ENCODE peak calls at places on chromosomes 16 and 17, in six cellular contexts. O is A549, Z is adrenal gland, L is body of pancreas, N is Peyer's patch, B is breast epithelium. X is an unnamed sample.

GRCh38 chr17:74190154-74190553 is 13.3 kb upstream of the RPL38 start:
- DNase-seq in O (peak), L (no peak), N (peak), Z (no peak), B (no peak), X (peak)

GRCh38 chr16:52469091-52469490 is 77.9 kb downstream of the TOX3 start:
- DNase-seq in O (no peak), L (no peak), N (no peak), B (no peak), Z (no peak), X (no peak)

GRCh38 chr17:37485938-37486570 is 3.6 kb upstream of the DUSP14 start:
- DNase-seq in Z (no peak), B (no peak), L (no peak), O (no peak), N (no peak), X (no peak)

GRCh38 chr17:68704897-68705296 is 103.7 kb upstream of the FAM20A start:
- DNase-seq in L (no peak), N (no peak), O (no peak), Z (no peak), B (no peak), X (no peak)

GRCh38 chr16:52251495-52251894 is 295.4 kb downstream of the TOX3 start:
- DNase-seq in N (no peak), B (no peak), Z (no peak), L (no peak), O (no peak), X (no peak)

GRCh38 chr16:10992797-10993196 is 48.4 kb downstream of the CLEC16A start:
- DNase-seq in Z (peak), N (no peak), L (no peak), B (no peak), O (peak), X (peak)

GRCh38 chr16:64826374-64826773 is 295.5 kb downstream of the CDH11 start:
- DNase-seq in B (no peak), Z (no peak), L (no peak), O (no peak), N (no peak), X (no peak)

GRCh38 chr17:38815576-38816193 is 9.4 kb downstream of the CWC25 start:
- DNase-seq in L (no peak), N (no peak), B (no peak), Z (no peak), O (peak), X (no peak)

GRCh38 chr16:83627996-83628395 is 179.8 kb upstream of the HSBP1 start:
- DNase-seq in B (no peak), Z (no peak), O (no peak), N (no peak), L (no peak), X (no peak)

DNA sequence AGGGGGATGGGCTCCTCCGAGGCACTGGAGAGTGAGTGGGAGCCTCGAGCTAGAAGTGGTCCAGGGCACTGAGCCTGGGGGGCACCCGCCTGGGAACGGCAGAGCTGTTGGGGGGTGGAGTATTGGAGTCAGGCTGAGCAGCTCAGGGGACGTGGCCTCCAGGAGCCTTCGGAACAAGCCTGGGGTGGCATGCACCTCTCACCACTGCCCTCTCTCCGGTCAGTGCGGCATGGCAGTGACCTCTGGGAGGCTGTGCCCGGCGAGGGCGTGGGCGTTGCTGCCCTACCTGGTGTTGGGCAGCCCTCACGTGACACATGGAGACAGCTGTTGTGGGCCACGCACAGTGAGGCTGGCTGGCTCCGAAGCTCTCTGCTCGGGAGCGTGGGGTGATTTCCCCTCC is 13.9 kb downstream of the PRSS27 start:
- DNase-seq in L (no peak), Z (no peak), B (no peak), N (no peak), O (no peak), X (no peak)
- TF ChIP-seq POLR2A in L (no peak), Z (no peak), B (no peak), N (no peak), O (no peak), X (no peak)

GRCh38 chr17:17587614-17588336 is 3.7 kb downstream of the PEMT start:
- DNase-seq in L (no peak), N (no peak), Z (peak), B (no peak), O (no peak), X (no peak)

GRCh38 chr17:17590141-17590735 is 1.3 kb downstream of the PEMT start:
- DNase-seq in B (no peak), L (no peak), Z (no peak), N (no peak), O (no peak), X (no peak)

GRCh38 chr17:17593222-17593620 is 1.7 kb upstream of the PEMT start:
- DNase-seq in B (no peak), N (no peak), L (no peak), Z (no peak), O (no peak), X (no peak)

GRCh38 chr17:17590883-17591407 is 563 bp downstream of the PEMT start:
- DNase-seq in Z (no peak), N (no peak), L (no peak), O (no peak), B (no peak), X (no peak)

DNA sequence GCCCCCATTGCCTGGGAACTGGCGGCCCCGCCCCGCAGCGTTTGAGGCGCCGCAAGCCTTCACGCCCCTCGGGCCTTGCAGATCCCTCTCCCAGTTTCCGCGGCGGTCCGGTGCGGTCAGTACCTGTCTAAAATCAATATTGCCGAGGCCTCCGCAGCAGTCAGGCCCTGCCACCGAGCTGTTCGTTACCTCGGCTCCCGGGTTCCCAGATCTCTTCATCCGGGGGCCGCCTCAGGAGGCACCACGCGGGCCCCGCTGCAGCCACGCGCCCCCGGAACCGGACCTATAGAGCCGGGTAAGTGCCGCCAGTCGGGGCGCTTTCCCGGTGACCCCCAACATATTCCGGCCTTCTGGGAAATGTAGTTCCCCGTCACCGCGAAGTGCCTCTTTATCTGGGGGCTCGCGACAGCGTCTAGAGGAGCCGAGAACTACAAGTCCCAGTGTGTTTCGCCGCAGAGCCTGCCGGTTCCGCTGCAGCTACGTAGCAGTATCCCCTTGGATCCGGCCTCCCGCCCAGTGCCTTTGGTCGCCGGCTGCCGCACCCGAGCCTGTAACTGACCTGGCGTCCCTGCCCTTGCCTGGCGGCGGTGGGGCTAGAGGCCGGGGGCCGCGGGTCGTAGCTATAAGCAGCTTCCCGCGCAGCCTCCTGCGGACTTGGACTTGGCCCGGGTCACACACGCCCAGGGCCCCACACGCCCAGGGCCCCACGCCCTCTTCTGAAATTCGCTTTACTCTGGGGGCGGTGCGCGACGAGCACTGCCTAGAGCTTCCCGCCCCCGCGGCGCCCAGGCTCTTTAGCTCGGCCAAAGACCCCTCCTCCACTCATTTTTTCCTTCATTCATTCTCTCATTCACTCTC is at the start of gene PEMT:
- DNase-seq in L (peak), O (peak), N (peak), B (peak), Z (peak), X (peak)
- TF ChIP-seq POLR2A in L (peak), O (peak), N (no peak), B (no peak), Z (peak), X (peak)

GRCh38 chr17:4364622-4365041 is 1.8 kb downstream of the UBE2G1 start:
- DNase-seq in B (no peak), Z (peak), O (no peak), N (no peak), L (peak), X (no peak)

GRCh38 chr17:4368341-4368740 is 1.9 kb upstream of the UBE2G1 start:
- DNase-seq in L (no peak), O (no peak), B (no peak), N (no peak), Z (no peak), X (no peak)

GRCh38 chr17:4365628-4366311 is 705 bp downstream of the UBE2G1 start:
- DNase-seq in B (no peak), N (no peak), O (no peak), L (peak), Z (peak), X (peak)

GRCh38 chr17:4365103-4365627 is 1.3 kb downstream of the UBE2G1 start:
- DNase-seq in O (peak), B (peak), Z (peak), N (peak), L (peak), X (peak)

GRCh38 chr17:4366312-4367063 is at the start of gene UBE2G1:
- DNase-seq in B (peak), Z (peak), N (peak), L (peak), O (peak), X (peak)
- TF ChIP-seq POLR2A in B (peak), Z (peak), N (peak), L (peak), O (peak), X (peak)

GRCh38 chr17:76584427-76585047 is 1.1 kb downstream of the ST6GALNAC2 start:
- DNase-seq in L (no peak), O (no peak), N (no peak), Z (no peak), B (no peak), X (no peak)

GRCh38 chr17:76588182-76588581 is 2.5 kb upstream of the ST6GALNAC2 start:
- DNase-seq in Z (no peak), L (no peak), O (no peak), N (no peak), B (no peak), X (no peak)

GRCh38 chr17:76585048-76585648 is 512 bp downstream of the ST6GALNAC2 start:
- DNase-seq in O (no peak), B (no peak), Z (peak), L (peak), N (peak), X (no peak)

GRCh38 chr17:76586741-76587487 is 1.3 kb upstream of the ST6GALNAC2 start:
- DNase-seq in L (no peak), Z (no peak), B (no peak), O (no peak), N (no peak), X (no peak)

DNA sequence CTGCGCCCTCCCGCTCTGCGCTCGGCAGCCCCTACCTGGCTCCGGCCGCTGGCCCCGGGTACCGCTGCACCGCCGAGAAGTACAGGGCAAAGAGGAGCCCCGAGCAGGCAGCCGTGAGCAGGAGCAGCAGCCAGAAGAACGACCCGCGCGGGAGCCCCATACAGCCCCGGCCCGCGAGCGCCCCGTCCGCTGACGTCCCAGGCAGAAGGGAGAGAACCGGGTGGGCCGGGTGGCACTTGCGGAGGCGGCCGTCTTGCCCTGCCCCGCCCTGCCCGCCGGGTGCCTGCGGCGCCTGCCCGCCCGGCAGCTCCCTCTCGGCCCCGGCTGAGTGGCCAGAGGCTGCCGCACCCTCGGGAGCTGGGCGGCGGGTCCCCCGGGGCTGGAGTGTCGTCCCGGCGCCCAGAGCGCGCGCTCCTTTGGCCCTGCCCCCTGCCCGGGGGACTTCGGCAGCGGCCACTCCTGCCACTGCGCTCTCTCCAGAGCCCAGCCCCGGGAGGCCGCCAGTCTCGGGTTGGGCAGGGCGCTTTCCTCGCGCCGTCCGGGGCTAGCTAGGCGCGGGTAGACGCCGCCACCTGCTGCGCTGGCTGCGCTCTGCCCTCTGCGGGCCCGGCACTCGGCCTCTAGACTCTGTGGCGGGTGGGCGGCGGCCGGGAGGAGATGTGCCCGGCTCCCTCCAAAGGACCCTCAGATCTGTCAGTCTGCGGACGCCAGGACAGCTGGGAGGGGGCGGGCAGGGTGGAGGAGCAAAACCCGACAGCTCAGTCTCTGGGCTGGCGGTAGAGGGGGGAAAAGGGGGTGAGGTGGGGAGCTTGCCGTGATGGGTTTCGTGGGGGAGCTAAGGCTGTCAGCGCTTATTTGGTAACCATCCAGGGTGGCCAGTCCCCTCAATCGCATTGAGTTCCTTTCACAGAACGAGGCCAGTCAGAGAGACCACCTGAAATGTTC is at the start of gene ST6GALNAC2:
- DNase-seq in N (peak), Z (peak), B (peak), O (peak), L (peak), X (peak)
- TF ChIP-seq POLR2A in N (no peak), Z (peak), B (no peak), O (no peak), L (peak), X (peak)

GRCh38 chr17:7851438-7852261 is 3.2 kb upstream of the TMEM88 start:
- DNase-seq in N (peak), O (peak), Z (peak), L (peak), B (peak), X (peak)
- TF ChIP-seq POLR2A in N (no peak), O (peak), Z (no peak), L (peak), B (no peak), X (no peak)

GRCh38 chr17:80569936-80570335 is 25.3 kb downstream of the RPTOR start:
- DNase-seq in B (no peak), N (no peak), O (no peak), Z (no peak), L (no peak), X (no peak)

GRCh38 chr17:80577876-80578275 is 33.2 kb downstream of the RPTOR start:
- DNase-seq in N (no peak), B (no peak), O (no peak), L (no peak), Z (no peak), X (no peak)

GRCh38 chr17:80574496-80574895 is 29.9 kb downstream of the RPTOR start:
- DNase-seq in O (no peak), N (no peak), Z (no peak), B (no peak), L (no peak), X (no peak)

DNA sequence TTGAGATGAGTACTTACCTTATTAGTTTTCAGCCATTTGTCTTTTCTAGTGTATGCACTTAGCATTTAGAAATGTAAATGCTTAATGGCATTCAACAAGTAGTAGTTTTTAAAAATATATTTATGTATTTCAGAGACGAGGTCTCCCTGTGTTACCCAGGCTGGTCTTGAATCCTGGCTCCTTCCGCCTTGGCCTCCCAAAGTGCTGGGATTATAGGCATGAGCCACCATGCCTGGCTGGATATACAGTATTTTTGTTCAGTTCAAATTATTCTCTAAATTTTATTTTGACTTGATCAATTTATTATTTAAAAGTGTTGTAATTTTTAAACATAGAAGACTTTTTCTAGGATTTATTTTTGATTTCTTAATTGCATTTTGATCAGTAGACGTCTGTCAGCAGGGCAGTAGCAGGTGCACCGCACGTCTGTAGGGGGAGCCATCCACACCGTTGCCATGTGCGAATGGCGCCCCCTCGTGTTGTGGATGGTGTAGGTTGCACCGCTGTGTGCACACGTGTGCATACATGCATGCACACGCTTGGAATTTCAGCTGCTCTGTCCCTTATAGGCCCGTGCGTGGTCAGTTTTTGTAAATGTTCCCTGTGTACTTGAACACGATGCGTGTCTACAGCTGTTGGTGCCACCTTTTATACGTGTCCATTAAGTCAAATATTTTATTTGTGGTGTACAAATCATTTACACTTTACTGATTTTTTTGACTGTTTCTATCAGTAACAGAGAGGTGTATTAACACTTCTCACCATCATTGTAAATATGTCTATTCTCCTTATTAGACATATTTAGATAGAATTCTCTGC is 30.6 kb downstream of the RPTOR start:
- DNase-seq in Z (peak), L (peak), O (peak), B (peak), N (peak), X (peak)
- TF ChIP-seq POLR2A in Z (no peak), L (no peak), O (no peak), B (no peak), N (no peak), X (no peak)

DNA sequence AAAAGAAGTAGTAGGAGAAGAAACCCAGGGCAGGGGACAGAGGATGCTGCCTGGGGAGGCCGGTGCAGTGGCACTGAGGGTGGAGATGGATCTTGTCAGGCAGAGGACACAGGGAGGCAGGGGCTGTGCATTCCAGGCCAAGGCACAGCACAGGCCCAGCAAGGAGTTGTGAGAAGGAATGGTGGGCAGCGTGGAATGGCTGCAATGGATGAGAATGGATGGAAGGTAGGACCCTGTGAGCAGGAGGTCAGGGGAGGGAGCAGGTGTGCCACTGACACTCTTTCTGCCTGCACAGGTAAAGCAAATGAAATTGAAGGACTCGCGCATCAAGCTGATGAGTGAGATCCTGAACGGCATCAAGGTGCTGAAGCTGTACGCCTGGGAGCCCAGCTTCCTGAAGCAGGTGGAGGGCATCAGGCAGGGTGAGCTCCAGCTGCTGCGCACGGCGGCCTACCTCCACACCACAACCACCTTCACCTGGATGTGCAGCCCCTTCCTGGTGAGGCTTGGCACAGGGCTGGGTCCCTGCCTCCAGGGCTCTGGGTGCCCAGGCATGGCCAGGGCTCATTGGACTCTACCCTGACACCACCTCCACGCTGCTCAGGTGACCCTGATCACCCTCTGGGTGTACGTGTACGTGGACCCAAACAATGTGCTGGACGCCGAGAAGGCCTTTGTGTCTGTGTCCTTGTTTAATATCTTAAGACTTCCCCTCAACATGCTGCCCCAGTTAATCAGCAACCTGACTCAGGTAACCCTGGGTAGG is 32.8 kb downstream of the ABCC3 start:
- DNase-seq in O (no peak), Z (no peak), B (no peak), L (no peak), N (peak), X (no peak)
- TF ChIP-seq POLR2A in O (no peak), Z (no peak), B (no peak), L (no peak), N (no peak), X (no peak)

DNA sequence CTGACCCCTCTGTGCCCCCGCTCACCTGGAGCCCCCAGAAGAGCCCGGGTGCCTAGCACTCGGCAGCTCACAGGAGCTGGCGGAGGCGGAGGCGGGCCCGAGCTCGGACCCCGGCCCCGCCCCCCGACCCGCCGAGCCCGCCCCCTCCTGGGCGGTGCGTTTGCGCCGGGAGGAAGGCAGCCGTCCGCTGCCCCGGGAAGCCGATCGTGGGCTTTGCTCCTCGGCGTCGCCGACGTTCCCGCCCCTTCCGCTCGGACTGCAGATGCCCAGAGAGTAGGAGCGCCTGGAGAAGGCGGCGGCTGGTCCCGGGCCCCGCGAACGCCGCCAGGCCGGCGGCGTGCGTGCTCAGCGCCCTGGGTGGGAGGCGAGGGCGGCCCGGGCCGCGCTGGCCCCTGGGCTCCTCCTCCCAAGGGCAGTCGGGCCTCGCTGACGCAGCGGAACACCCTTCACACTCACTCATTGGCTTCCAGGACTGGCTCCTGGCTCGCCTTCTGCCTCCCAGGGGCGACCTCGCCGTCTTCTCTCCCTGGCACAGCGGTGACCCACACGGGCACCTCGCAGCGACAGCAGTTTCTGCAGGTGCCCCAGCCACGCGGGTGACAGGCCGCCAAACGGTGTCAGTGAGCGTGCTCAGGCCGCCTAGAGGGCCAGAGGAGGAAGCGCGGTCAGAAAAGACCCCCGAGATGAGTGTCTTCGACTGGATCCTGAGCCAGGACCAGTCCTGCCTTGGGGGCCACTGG is at the start of gene PLSCR3:
- DNase-seq in O (peak), L (peak), B (peak), N (peak), Z (peak), X (peak)
- TF ChIP-seq POLR2A in O (peak), L (peak), B (peak), N (peak), Z (peak), X (peak)